ENCODE peak calls at places on chromosomes 5 and 9, in four cellular contexts. One of them, this sample, is unnamed. For H3K9me3, the result is how much of the 10 kb centered on the place peaks cover.

GRCh38 chr9:4293293-4293931 is 6.5 kb downstream of the GLIS3 start:
- DNase-seq in testis: no peak
- DNase-seq in upper lobe of left lung: no peak
- DNase-seq in thyroid gland: peak
- DNase-seq in this sample: no peak

GRCh38 chr5:21862986-21863385 is 990.2 kb downstream of the CDH12 start:
- DNase-seq in upper lobe of left lung: no peak
- DNase-seq in thyroid gland: no peak
- DNase-seq in testis: no peak
- DNase-seq in this sample: no peak

GRCh38 chr9:124437086-124437485 is 13.2 kb upstream of the ADGRD2 start:
- DNase-seq in upper lobe of left lung: no peak
- DNase-seq in thyroid gland: no peak
- DNase-seq in testis: no peak
- DNase-seq in this sample: no peak

GRCh38 chr5:121870489-121870888 is 18.8 kb downstream of the FTMT start:
- DNase-seq in testis: no peak
- DNase-seq in thyroid gland: no peak
- DNase-seq in upper lobe of left lung: no peak
- DNase-seq in this sample: no peak

GRCh38 chr5:4078544-4078943 is 482.9 kb downstream of the IRX1 start:
- DNase-seq in thyroid gland: no peak
- DNase-seq in testis: no peak
- DNase-seq in upper lobe of left lung: no peak
- DNase-seq in this sample: no peak

GRCh38 chr5:160159991-160160826 is 41.0 kb upstream of the PWWP2A start:
- DNase-seq in upper lobe of left lung: no peak
- DNase-seq in testis: no peak
- DNase-seq in thyroid gland: no peak
- DNase-seq in this sample: no peak

GRCh38 chr9:9998491-9999287 is 614.1 kb downstream of the PTPRD start:
- DNase-seq in upper lobe of left lung: no peak
- DNase-seq in thyroid gland: no peak
- DNase-seq in testis: no peak
- DNase-seq in this sample: no peak

GRCh38 chr5:109725135-109725534 is 35.4 kb downstream of the MAN2A1 start:
- DNase-seq in testis: no peak
- DNase-seq in upper lobe of left lung: no peak
- DNase-seq in thyroid gland: no peak
- DNase-seq in this sample: no peak

GRCh38 chr5:30197662-30198061 is 995.8 kb upstream of the CDH6 start:
- DNase-seq in thyroid gland: no peak
- DNase-seq in testis: no peak
- DNase-seq in upper lobe of left lung: no peak
- DNase-seq in this sample: no peak

GRCh38 chr5:141986072-141986471 is 17.2 kb downstream of the RNF14 start:
- DNase-seq in testis: no peak
- DNase-seq in thyroid gland: no peak
- DNase-seq in upper lobe of left lung: no peak
- DNase-seq in this sample: no peak

GRCh38 chr5:137734962-137735530 is 843 bp downstream of the KLHL3 start:
- DNase-seq in upper lobe of left lung: peak
- DNase-seq in testis: peak
- DNase-seq in thyroid gland: peak
- DNase-seq in this sample: no peak

DNA sequence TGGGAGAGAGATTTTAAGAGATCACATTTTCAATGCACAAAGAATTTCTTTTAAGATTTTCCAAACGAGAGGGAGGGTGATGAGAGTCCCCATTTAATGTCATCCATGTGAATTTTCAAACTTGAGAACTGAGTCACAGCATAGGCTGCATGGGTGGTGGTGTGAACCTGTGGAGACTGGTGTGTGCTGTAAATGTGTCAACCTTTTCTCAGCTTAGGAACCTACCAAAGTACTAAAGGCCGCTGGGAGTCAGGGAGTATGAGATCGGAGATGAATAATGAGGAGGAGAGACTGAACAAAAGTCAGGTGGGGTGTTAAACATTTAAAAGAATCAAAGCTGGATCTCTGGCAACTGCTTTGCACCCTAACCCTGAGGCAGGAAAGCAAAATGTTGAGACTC is 7.5 kb downstream of the ALDH1A1 start:
- DNase-seq in testis: no peak
- DNase-seq in thyroid gland: no peak
- DNase-seq in upper lobe of left lung: no peak
- DNase-seq in this sample: no peak
- H3K4me3 ChIP-seq in testis: no peak
- H3K4me3 ChIP-seq in thyroid gland: no peak
- H3K4me3 ChIP-seq in upper lobe of left lung: no peak
- H3K4me3 ChIP-seq in this sample: no peak

GRCh38 chr9:83960991-83961390 is 19.0 kb downstream of the HNRNPK start:
- DNase-seq in testis: no peak
- DNase-seq in upper lobe of left lung: no peak
- DNase-seq in thyroid gland: no peak
- DNase-seq in this sample: no peak

GRCh38 chr9:83959061-83959460 is 21.0 kb downstream of the HNRNPK start:
- DNase-seq in upper lobe of left lung: no peak
- DNase-seq in testis: no peak
- DNase-seq in thyroid gland: peak
- DNase-seq in this sample: no peak

GRCh38 chr9:83955985-83956287 is 24.1 kb downstream of the HNRNPK start:
- DNase-seq in testis: peak
- DNase-seq in upper lobe of left lung: no peak
- DNase-seq in thyroid gland: no peak
- DNase-seq in this sample: no peak

GRCh38 chr9:83957029-83957513 is 22.9 kb downstream of the HNRNPK start:
- DNase-seq in upper lobe of left lung: no peak
- DNase-seq in testis: no peak
- DNase-seq in thyroid gland: no peak
- DNase-seq in this sample: no peak

DNA sequence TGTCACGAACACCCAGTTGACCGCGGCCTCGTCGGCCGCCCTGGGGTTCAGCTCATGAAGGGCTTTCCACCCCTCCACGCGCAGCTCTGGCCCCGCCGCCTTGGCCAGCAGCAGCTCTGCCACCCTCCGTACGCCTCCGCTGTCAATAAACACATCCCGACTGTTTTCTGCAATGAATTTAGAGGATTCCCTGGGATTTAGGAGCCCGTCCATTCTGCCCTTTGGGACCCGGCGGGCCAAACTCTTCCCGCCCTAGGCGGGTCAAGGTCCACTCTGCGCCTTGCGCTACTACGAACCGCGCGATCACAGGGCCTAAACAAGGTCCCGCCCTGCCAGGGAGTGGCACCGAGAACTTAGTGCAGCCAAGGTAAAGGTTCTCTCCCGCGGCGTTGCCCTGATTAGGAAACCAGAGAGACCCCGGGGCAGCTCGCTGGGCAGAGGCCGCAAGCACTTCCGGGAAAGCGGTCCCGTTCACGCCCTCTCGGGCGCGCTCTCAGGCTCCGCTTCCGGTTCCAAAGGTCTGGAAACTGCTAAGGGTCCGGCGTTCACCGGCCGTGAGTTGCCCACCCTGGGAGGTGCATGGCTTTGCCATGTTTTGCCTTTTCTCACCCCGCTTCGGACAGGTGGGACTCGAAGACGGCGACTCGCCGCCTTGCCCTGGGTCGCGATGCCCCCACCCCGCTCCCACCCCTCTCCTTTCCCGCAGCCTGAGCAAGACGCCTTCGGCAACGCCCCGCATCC is 23.6 kb downstream of the HNRNPK start:
- DNase-seq in upper lobe of left lung: peak
- DNase-seq in testis: peak
- DNase-seq in thyroid gland: peak
- DNase-seq in this sample: peak
- TF ChIP-seq POLR2A in upper lobe of left lung: no peak
- TF ChIP-seq POLR2A in testis: no peak
- TF ChIP-seq POLR2A in thyroid gland: peak
- TF ChIP-seq POLR2A in this sample: peak

GRCh38 chr5:162474239-162474638 is 406.7 kb downstream of the GABRG2 start:
- DNase-seq in testis: no peak
- DNase-seq in thyroid gland: no peak
- DNase-seq in upper lobe of left lung: no peak
- DNase-seq in this sample: no peak

GRCh38 chr5:162473051-162473714 is 405.6 kb downstream of the GABRG2 start:
- DNase-seq in upper lobe of left lung: no peak
- DNase-seq in thyroid gland: no peak
- DNase-seq in testis: peak
- DNase-seq in this sample: no peak
- H3K9me3 ChIP-seq in upper lobe of left lung: under half
- H3K9me3 ChIP-seq in thyroid gland: under half
- H3K9me3 ChIP-seq in testis: under half
- H3K9me3 ChIP-seq in this sample: under half

DNA sequence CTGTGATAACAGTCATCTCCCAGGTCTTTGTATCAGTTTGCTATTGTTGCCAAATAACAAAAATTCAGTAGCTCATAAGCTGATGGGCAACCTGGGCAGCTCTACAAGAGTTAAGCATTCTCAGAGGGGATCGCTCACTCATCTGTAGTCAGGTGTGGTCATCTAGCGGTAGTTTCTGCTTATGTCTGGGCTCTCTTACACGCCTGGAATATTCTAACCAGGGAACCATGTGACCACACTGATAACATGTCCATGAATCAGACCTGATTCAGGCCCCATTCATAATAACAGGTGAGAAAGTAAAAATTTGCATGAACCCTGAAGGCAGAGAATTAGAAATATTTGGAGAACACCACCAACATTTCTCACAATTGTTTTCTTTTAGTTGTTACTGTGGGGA is 576.1 kb downstream of the SLCO4C1 start:
- DNase-seq in testis: no peak
- DNase-seq in thyroid gland: no peak
- DNase-seq in upper lobe of left lung: no peak
- DNase-seq in this sample: no peak
- H3K4me3 ChIP-seq in testis: no peak
- H3K4me3 ChIP-seq in thyroid gland: no peak
- H3K4me3 ChIP-seq in upper lobe of left lung: no peak
- H3K4me3 ChIP-seq in this sample: no peak

GRCh38 chr9:22008662-22009562 is at the start of gene CDKN2B:
- DNase-seq in thyroid gland: peak
- DNase-seq in testis: peak
- DNase-seq in upper lobe of left lung: peak
- DNase-seq in this sample: peak
- TF ChIP-seq POLR2A in thyroid gland: peak
- TF ChIP-seq POLR2A in testis: no peak
- TF ChIP-seq POLR2A in upper lobe of left lung: no peak
- TF ChIP-seq POLR2A in this sample: peak

GRCh38 chr9:96766199-96766598 is 11.7 kb downstream of the ZNF510 start:
- DNase-seq in thyroid gland: no peak
- DNase-seq in upper lobe of left lung: no peak
- DNase-seq in testis: no peak
- DNase-seq in this sample: no peak
- H3K9me3 ChIP-seq in thyroid gland: under half
- H3K9me3 ChIP-seq in upper lobe of left lung: half or more
- H3K9me3 ChIP-seq in testis: under half
- H3K9me3 ChIP-seq in this sample: half or more

GRCh38 chr5:100600289-100600994 is 65.3 kb downstream of the FAM174A start:
- DNase-seq in testis: no peak
- DNase-seq in thyroid gland: no peak
- DNase-seq in upper lobe of left lung: no peak
- DNase-seq in this sample: no peak

GRCh38 chr5:100595152-100595811 is 60.1 kb downstream of the FAM174A start:
- DNase-seq in testis: no peak
- DNase-seq in upper lobe of left lung: no peak
- DNase-seq in thyroid gland: no peak
- DNase-seq in this sample: peak

GRCh38 chr5:100590867-100591266 is 55.7 kb downstream of the FAM174A start:
- DNase-seq in upper lobe of left lung: no peak
- DNase-seq in testis: no peak
- DNase-seq in thyroid gland: no peak
- DNase-seq in this sample: peak

DNA sequence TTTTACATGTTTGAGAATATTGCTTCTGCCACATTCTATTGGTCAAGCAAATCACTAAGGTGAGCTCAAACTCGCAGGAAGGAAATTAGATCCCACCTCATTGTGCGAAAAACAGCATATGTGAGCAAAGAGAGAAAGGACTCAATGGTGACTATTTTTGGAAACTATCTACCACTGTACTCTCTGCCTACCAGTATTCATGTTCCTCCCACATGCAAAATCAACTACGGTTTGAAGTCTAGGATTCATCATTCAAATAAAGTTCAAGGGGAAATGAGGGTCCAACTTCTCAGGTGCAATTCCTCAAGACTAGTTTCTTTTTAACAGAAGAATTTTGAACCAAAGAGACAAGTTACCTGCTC is 60.6 kb downstream of the FAM174A start:
- DNase-seq in thyroid gland: no peak
- DNase-seq in upper lobe of left lung: no peak
- DNase-seq in testis: no peak
- DNase-seq in this sample: no peak
- H3K4me3 ChIP-seq in thyroid gland: no peak
- H3K4me3 ChIP-seq in upper lobe of left lung: no peak
- H3K4me3 ChIP-seq in testis: no peak
- H3K4me3 ChIP-seq in this sample: no peak